ENCODE peak calls at places on chromosomes 6 and 20, in eight cellular contexts. B, R, U, M, O, L, G and Q are unnamed samples.
A peak's percentile ranks its signal among the peaks of the same experiment; 100 is the strongest.

GRCh38 chr20:35363190-35363589 is 48.6 kb downstream of the UQCC1 start:
- DNase-seq in B (no peak), R (no peak), U (no peak), M (no peak), O (no peak), L (peak; percentile 26), G (no peak), Q (no peak)

GRCh38 chr20:48983423-48984400 is 62.2 kb downstream of the ARFGEF2 start:
- DNase-seq in B (peak; percentile 38), R (peak; percentile 63), U (peak; percentile 90), M (peak; percentile 37), O (no peak), L (no peak), G (no peak), Q (no peak)

GRCh38 chr20:25669826-25670422 is 26.7 kb downstream of the ZNF337 start:
- DNase-seq in B (no peak), R (no peak), U (no peak), M (no peak), O (no peak), L (no peak), G (no peak), Q (no peak)

GRCh38 chr6:31568537-31568961 is 3.5 kb upstream of the LTA start:
- DNase-seq in B (no peak), R (no peak), U (no peak), M (no peak), O (no peak), L (no peak), G (no peak), Q (no peak)

GRCh38 chr20:35595901-35596300 is 19.7 kb upstream of the SPAG4 start:
- DNase-seq in B (no peak), R (no peak), U (no peak), M (no peak), O (no peak), L (no peak), G (no peak), Q (no peak)

GRCh38 chr6:137921823-137922222 is 54.8 kb downstream of the TNFAIP3 start:
- DNase-seq in B (no peak), R (no peak), U (no peak), M (no peak), O (no peak), L (no peak), G (no peak), Q (no peak)

GRCh38 chr6:126804255-126805064 is 314.0 kb upstream of the RSPO3 start:
- DNase-seq in B (peak; percentile 8), R (no peak), U (peak; percentile 13), M (no peak), O (no peak), L (no peak), G (peak; percentile 73), Q (peak; percentile 5)

GRCh38 chr6:167285077-167285770 is 5.9 kb upstream of the UNC93A start:
- DNase-seq in B (no peak), R (peak; percentile 54), U (no peak), M (no peak), O (no peak), L (no peak), G (no peak), Q (no peak)

GRCh38 chr20:64056889-64057627 is 5.9 kb upstream of the TCEA2 start:
- DNase-seq in B (no peak), R (no peak), U (no peak), M (no peak), O (no peak), L (no peak), G (no peak), Q (no peak)

GRCh38 chr20:25496968-25497401 is 88.3 kb downstream of the NINL start:
- DNase-seq in B (no peak), R (no peak), U (peak; percentile 46), M (no peak), O (no peak), L (no peak), G (no peak), Q (peak; percentile 60)

GRCh38 chr6:128655978-128656498 is 135.6 kb upstream of the PTPRK start:
- DNase-seq in B (peak; percentile 25), R (no peak), U (no peak), M (no peak), O (no peak), L (no peak), G (no peak), Q (no peak)
- TF ChIP-seq POLR2A in B (no peak), R (no peak), U (no peak), M (no peak), O (no peak), L (no peak), G (no peak), Q (no peak)

DNA sequence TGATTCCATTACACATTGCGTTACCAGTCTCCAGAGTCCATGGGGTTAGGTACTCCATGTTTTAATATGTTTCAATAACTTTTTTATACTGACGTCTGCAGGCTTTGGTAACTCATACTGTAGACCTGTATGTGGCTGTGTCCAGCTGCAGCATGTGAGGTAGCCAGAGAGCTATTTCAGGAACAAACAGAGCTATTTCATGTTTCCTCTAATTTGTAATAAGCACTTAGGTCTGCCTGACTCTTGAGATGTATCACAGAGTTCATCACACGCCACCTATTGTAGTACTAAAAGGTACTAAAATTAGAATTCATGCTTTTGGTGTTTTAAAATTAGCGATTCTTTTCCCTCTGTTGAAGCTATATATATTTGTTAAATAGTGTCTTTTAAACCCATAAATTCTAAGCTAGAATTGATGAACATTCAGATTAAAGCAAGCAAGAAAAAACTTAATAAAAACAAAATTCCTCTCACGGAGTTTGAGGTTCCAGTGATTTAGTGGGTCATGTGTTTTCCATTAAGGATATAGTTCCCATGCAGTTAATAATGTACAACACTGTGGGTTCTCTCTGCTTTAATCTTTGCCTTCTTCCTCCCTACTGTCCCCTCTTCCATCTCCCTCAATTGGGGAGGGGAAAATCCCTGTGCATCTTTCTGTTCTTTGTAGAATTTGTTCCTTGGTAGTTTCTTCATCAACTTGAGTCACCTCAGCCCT is 37.0 kb downstream of the FOXO3 start:
- DNase-seq in B (no peak), R (no peak), U (no peak), M (no peak), O (no peak), L (no peak), G (no peak), Q (no peak)
- H3K4me1 ChIP-seq in B (peaks cover 5% of the 10 kb centered on the region), R (peaks cover 61% of the 10 kb centered on the region), U (peaks cover 9% of the 10 kb centered on the region), M (peaks cover 68% of the 10 kb centered on the region), O (peaks cover 67% of the 10 kb centered on the region), L (peaks cover 24% of the 10 kb centered on the region), G (peaks cover 61% of the 10 kb centered on the region), Q (peaks cover 3% of the 10 kb centered on the region)

GRCh38 chr6:99064769-99065168 is 117.0 kb upstream of the FBXL4 start:
- DNase-seq in B (no peak), R (no peak), U (no peak), M (no peak), O (no peak), L (no peak), G (no peak), Q (no peak)

DNA sequence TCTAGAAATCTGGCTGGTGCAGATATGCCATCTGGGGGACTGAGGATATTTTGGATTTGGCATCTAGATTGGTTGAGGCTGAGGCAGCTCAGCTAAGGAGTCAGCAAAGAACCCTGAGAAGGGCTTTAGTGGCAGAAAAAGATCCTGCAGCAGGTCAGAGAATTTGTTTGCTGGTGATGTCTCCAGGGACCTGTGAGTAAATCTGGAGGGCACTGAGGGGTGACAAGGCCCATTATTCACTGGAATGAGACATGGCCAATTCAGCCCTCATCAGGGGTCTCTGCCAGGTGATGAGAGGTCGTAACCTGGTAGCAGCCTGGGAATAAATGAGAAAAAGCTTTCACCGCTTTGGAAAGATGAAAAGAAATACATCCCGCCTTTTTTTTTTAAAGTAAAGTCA is 118.3 kb upstream of the FBXL4 start:
- DNase-seq in B (no peak), R (no peak), U (no peak), M (no peak), O (no peak), L (no peak), G (no peak), Q (no peak)
- TF ChIP-seq POLR2A in B (no peak), R (no peak), U (no peak), M (no peak), O (no peak), L (no peak), G (no peak), Q (no peak)

GRCh38 chr6:38705924-38706323 is 3.0 kb upstream of the GLO1 start:
- DNase-seq in B (no peak), R (no peak), U (no peak), M (no peak), O (no peak), L (no peak), G (no peak), Q (no peak)
- H3K4me1 ChIP-seq in B (peaks cover 3% of the 10 kb centered on the region), R (peaks cover 9% of the 10 kb centered on the region), U (no peaks in the 10 kb centered on the region), M (no peaks in the 10 kb centered on the region), O (peaks cover 10% of the 10 kb centered on the region), L (no peaks in the 10 kb centered on the region), G (no peaks in the 10 kb centered on the region), Q (no peaks in the 10 kb centered on the region)

GRCh38 chr6:158869604-158870417 is 50.6 kb upstream of the EZR start:
- DNase-seq in B (peak; percentile 96), R (peak; percentile 96), U (peak; percentile 94), M (peak; percentile 87), O (peak; percentile 89), L (peak; percentile 88), G (peak; percentile 72), Q (peak; percentile 92)
- TF ChIP-seq POLR2A in B (peak; percentile 60), R (peak; percentile 63), U (peak; percentile 48), M (no peak), O (no peak), L (peak; percentile 32), G (no peak), Q (peak; percentile 77)

GRCh38 chr20:10007747-10008146 is 27.0 kb upstream of the ANKEF1 start:
- DNase-seq in B (no peak), R (no peak), U (no peak), M (no peak), O (no peak), L (no peak), G (no peak), Q (no peak)

GRCh38 chr20:10006461-10006860 is 28.3 kb upstream of the ANKEF1 start:
- DNase-seq in B (no peak), R (no peak), U (no peak), M (no peak), O (no peak), L (no peak), G (no peak), Q (no peak)

GRCh38 chr20:10004900-10005299 is 29.9 kb upstream of the ANKEF1 start:
- DNase-seq in B (no peak), R (no peak), U (no peak), M (no peak), O (no peak), L (no peak), G (no peak), Q (no peak)

GRCh38 chr20:10007158-10007557 is 27.6 kb upstream of the ANKEF1 start:
- DNase-seq in B (no peak), R (no peak), U (no peak), M (no peak), O (no peak), L (no peak), G (no peak), Q (no peak)

DNA sequence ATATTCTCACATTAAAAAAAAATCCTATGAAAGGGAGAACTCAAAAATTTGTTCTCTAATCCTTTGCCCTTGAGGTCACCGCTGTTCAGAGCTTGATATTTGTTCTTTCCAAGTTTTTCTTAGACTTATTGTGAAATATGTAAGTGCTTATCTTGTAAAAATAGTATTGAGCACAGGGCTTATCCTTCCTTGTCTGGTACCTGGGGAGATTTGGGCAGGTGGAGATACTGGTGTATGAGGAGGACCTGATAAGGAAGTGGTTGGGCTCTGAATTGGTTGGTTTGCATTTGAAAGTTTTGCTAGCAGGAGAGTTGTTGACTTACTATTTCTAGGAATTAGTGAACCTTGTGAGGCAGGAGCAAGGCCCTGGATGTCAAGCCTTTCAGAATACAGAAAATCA is 28.9 kb upstream of the ANKEF1 start:
- DNase-seq in B (no peak), R (no peak), U (no peak), M (no peak), O (no peak), L (no peak), G (no peak), Q (no peak)
- H3K4me1 ChIP-seq in B (no peaks in the 10 kb centered on the region), R (no peaks in the 10 kb centered on the region), U (no peaks in the 10 kb centered on the region), M (no peaks in the 10 kb centered on the region), O (no peaks in the 10 kb centered on the region), L (no peaks in the 10 kb centered on the region), G (no peaks in the 10 kb centered on the region), Q (no peaks in the 10 kb centered on the region)